ENCODE peak calls at places on chromosomes 16 and 17, in seven cellular contexts. S is brain pericyte; K is AG08395; R is GM04504; B is central memory CD4-positive, alpha-beta T cell; G is NCI-H1694; M is stimulated activated CD4-positive, alpha-beta T cell treated with anti-CD3 and anti-CD28 coated beads, Interleukin-12 subunit alpha, Interleukin-12 subunit beta, amount 100 ng/mL, for 4 hours. N is an unnamed sample.

GRCh38 chr17:78019367-78019975 is 61.0 kb downstream of the TNRC6C start:
- DNase-seq in B (peak), K (peak), G (peak), M (no peak), S (no peak), R (no peak), N (no peak)

GRCh38 chr17:67265620-67266019 is 20.6 kb upstream of the HELZ start:
- DNase-seq in S (no peak), B (no peak), K (no peak), G (no peak), M (no peak), R (no peak), N (no peak)

GRCh38 chr17:37413875-37414519 is 7.3 kb downstream of the TADA2A start:
- DNase-seq in R (no peak), B (no peak), G (no peak), M (no peak), S (no peak), K (no peak), N (no peak)

GRCh38 chr16:1932050-1933028 is 10.7 kb downstream of the MSRB1 start:
- DNase-seq in M (no peak), B (no peak), K (no peak), G (no peak), R (no peak), S (no peak), N (no peak)

GRCh38 chr17:386145-386876 is 33.7 kb upstream of the RPH3AL start:
- DNase-seq in G (no peak), B (peak), R (peak), S (no peak), M (peak), K (peak), N (peak)

GRCh38 chr16:17476414-17477259 is 5.9 kb upstream of the XYLT1 start:
- DNase-seq in R (no peak), B (peak), K (peak), M (no peak), G (peak), S (no peak), N (no peak)

GRCh38 chr17:20206068-20206467 is 196.9 kb downstream of the SPECC1 start:
- DNase-seq in G (no peak), S (no peak), M (peak), K (no peak), B (no peak), R (no peak), N (no peak)

GRCh38 chr16:66224636-66225035 is 141.9 kb upstream of the CDH5 start:
- DNase-seq in G (no peak), S (no peak), K (no peak), M (no peak), R (no peak), B (no peak), N (no peak)

GRCh38 chr17:39925282-39926134 is 1.9 kb downstream of the ORMDL3 start:
- DNase-seq in G (no peak), K (no peak), B (no peak), S (no peak), M (no peak), R (no peak), N (no peak)

GRCh38 chr17:74071280-74071679 is 132.2 kb upstream of the RPL38 start:
- DNase-seq in B (no peak), R (no peak), M (no peak), K (no peak), G (no peak), S (no peak), N (no peak)